ENCODE peak calls at places on chromosomes 3 and 15, in five cellular contexts. T, U, E, H and R are unnamed samples.

GRCh38 chr15:96335429-96335807 is 4.9 kb downstream of the NR2F2 start:
- DNase-seq in T (no peak), U (no peak), E (no peak), H (no peak), R (no peak)

GRCh38 chr15:73922186-73923151 is 3.8 kb upstream of the LOXL1 start:
- DNase-seq in T (peak; percentile 86), U (no peak), E (no peak), H (no peak), R (no peak)

GRCh38 chr3:3600665-3601340 is 198.4 kb upstream of the LRRN1 start:
- DNase-seq in T (no peak), U (no peak), E (no peak), H (no peak), R (no peak)

GRCh38 chr3:108461641-108462040 is 48.8 kb downstream of the MYH15 start:
- DNase-seq in T (no peak), U (no peak), E (no peak), H (no peak), R (no peak)

GRCh38 chr3:171461087-171461917 is 1.1 kb upstream of the TNIK start:
- DNase-seq in T (no peak), U (no peak), E (no peak), H (no peak), R (peak; percentile 15)

GRCh38 chr15:41323611-41324010 is 8.8 kb downstream of the OIP5 start:
- DNase-seq in T (no peak), U (no peak), E (no peak), H (no peak), R (no peak)

GRCh38 chr3:17059966-17060560 is 175.3 kb downstream of the PLCL2 start:
- DNase-seq in T (no peak), U (no peak), E (no peak), H (no peak), R (no peak)

GRCh38 chr15:97566957-97567356 is 393.5 kb upstream of the ARRDC4 start:
- DNase-seq in T (peak; percentile 17), U (no peak), E (no peak), H (no peak), R (no peak)

GRCh38 chr15:36331531-36332275 is 247.7 kb upstream of the CDIN1 start:
- DNase-seq in T (peak; percentile 7), U (no peak), E (no peak), H (no peak), R (no peak)

GRCh38 chr15:90033448-90033847 is 32.3 kb downstream of the ZNF710 start:
- DNase-seq in T (no peak), U (no peak), E (no peak), H (no peak), R (no peak)

GRCh38 chr15:99445272-99445850 is 120.4 kb upstream of the MEF2A start:
- DNase-seq in T (no peak), U (no peak), E (no peak), H (no peak), R (no peak)

GRCh38 chr3:103791786-103792515 is 1357.1 kb downstream of the ZPLD1 start:
- DNase-seq in T (no peak), U (no peak), E (no peak), H (no peak), R (no peak)